ENCODE peak calls at places on chromosomes 1 and 21, in four cellular contexts. B is upper lobe of right lung, V is transverse colon, M is neuronal stem cell. A is an unnamed sample. For H3K4me1 and H3K27me3, the result is how much of the 10 kb centered on the place peaks cover.

GRCh38 chr1:232571523-232571922 is 58.4 kb downstream of the SIPA1L2 start:
- DNase-seq in V (no peak), M (no peak), B (no peak), A (no peak)

GRCh38 chr1:236494586-236495207 is 29.1 kb upstream of the LGALS8 start:
- DNase-seq in M (no peak), V (no peak), B (no peak), A (no peak)

GRCh38 chr1:163914785-163915413 is 593.1 kb downstream of the NUF2 start:
- DNase-seq in B (no peak), M (no peak), V (no peak), A (no peak)

GRCh38 chr1:107110346-107110745 is 30.5 kb upstream of the NTNG1 start:
- DNase-seq in M (no peak), V (no peak), B (no peak), A (no peak)

GRCh38 chr1:18970762-18971161 is 14.3 kb upstream of the IFFO2 start:
- DNase-seq in M (no peak), V (no peak), B (no peak), A (no peak)

GRCh38 chr1:13945856-13946255 is 245.9 kb downstream of the PRDM2 start:
- DNase-seq in M (no peak), V (no peak), B (no peak), A (no peak)

GRCh38 chr1:162136760-162137537 is 67.5 kb downstream of the NOS1AP start:
- DNase-seq in V (no peak), M (no peak), B (no peak), A (no peak)

GRCh38 chr1:2323575-2323974 is 67.8 kb downstream of the MORN1 start:
- DNase-seq in B (no peak), M (no peak), V (no peak), A (no peak)

GRCh38 chr1:97603218-97603617 is 317.6 kb downstream of the DPYD start:
- DNase-seq in M (no peak), V (no peak), B (no peak), A (no peak)

GRCh38 chr1:119611701-119612113 is 36.4 kb downstream of the ZNF697 start:
- DNase-seq in B (peak), V (peak), M (peak), A (no peak)

GRCh38 chr1:163820748-163821147 is 499.0 kb downstream of the NUF2 start:
- DNase-seq in B (no peak), M (no peak), V (no peak), A (no peak)

GRCh38 chr1:212302745-212303383 is 17.7 kb downstream of the PPP2R5A start:
- DNase-seq in B (no peak), M (no peak), V (no peak), A (no peak)

GRCh38 chr1:204418174-204419063 is 6.8 kb upstream of the PPP1R15B start:
- DNase-seq in B (no peak), V (no peak), M (no peak), A (no peak)

GRCh38 chr1:183215936-183216335 is 29.9 kb downstream of the LAMC2 start:
- DNase-seq in M (no peak), V (no peak), B (no peak), A (no peak)

GRCh38 chr1:101147381-101147780 is 89.4 kb upstream of the S1PR1 start:
- DNase-seq in M (no peak), V (no peak), B (no peak), A (no peak)

GRCh38 chr1:60911980-60912692 is 170.2 kb upstream of the NFIA start:
- DNase-seq in V (no peak), B (no peak), M (no peak), A (no peak)
- H3K27ac ChIP-seq in V (no peak), B (no peak), M (no peak), A (no peak)

DNA sequence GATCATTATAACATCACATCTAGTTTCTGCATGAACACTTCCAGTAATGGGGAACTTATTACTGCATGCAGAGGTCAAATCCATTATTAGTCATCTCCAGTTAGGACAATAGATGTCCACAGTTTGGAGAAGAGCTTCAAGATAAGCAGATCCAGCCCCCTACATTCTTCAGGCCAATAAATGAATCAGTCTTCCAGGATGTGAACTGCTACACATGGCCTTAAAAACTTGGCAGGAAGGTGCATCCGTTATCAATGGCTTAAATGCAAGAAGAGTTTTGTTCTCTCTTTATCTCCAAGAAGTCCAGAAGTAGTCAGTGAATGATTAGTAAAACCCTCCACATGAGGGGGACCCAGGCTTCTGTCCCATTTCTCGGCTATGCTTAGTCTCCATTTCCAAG is 70.8 kb downstream of the DMRTA2 start:
- DNase-seq in M (no peak), B (no peak), V (no peak), A (no peak)
- H3K4me1 ChIP-seq in M (under half), B (under half), V (under half), A (under half)

GRCh38 chr1:85047144-85047471 is 1.2 kb downstream of the MCOLN3 start:
- DNase-seq in V (no peak), B (no peak), M (no peak), A (no peak)
- H3K27me3 ChIP-seq in V (half or more), B (under half), M (under half), A (under half)

GRCh38 chr1:111202707-111203623 is 2.5 kb upstream of the DENND2D start:
- DNase-seq in V (no peak), B (no peak), M (no peak), A (no peak)

GRCh38 chr1:111205724-111206070 is 5.3 kb upstream of the DENND2D start:
- DNase-seq in M (no peak), V (no peak), B (no peak), A (no peak)

GRCh38 chr1:111203681-111204210 is 3.3 kb upstream of the DENND2D start:
- DNase-seq in B (peak), M (no peak), V (peak), A (peak)

GRCh38 chr1:111204211-111204883 is 3.9 kb upstream of the DENND2D start:
- DNase-seq in V (peak), B (peak), M (no peak), A (peak)

GRCh38 chr1:111204923-111205723 is 4.7 kb upstream of the DENND2D start:
- DNase-seq in M (no peak), B (no peak), V (no peak), A (no peak)
- H3K27ac ChIP-seq in M (no peak), B (peak), V (peak), A (peak)

DNA sequence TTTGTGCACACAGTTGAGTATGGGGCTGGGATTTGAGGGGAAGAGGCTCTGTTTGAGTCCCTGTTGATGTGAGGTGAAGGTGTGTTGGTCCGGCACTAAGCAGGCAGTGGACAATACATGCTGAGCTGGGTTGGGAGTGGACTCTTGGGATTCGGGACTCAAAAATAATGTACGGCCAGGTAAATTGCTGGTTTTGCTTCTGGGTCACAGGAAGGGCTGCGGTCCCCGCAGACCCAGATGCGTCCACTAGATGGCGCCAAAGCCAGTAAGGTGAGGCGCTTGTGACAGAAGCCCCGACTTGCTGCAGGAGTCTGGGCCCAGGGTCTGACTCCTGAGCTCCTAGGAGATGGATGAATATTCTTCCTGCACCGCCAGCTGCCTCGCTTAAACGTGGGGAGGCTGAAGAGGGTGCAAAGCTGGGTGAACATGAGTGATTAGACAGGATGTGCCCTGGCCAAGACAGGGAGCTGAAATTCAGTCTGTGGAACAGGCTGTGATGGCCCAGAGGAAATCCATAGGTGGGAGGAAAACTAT is 61.4 kb downstream of the ACBD3 start:
- DNase-seq in V (peak), B (peak), M (peak), A (peak)
- H3K4me1 ChIP-seq in V (under half), B (under half), M (under half), A (under half)

GRCh38 chr21:44712203-44713028 is 1.0 kb upstream of the TSPEAR start:
- DNase-seq in B (peak), M (no peak), V (no peak), A (no peak)

GRCh38 chr21:44710294-44710665 is 1.1 kb downstream of the TSPEAR start:
- DNase-seq in M (no peak), B (peak), V (no peak), A (no peak)

GRCh38 chr21:44710756-44711326 is 531 bp downstream of the TSPEAR start:
- DNase-seq in V (no peak), B (peak), M (no peak), A (no peak)

GRCh38 chr21:44713130-44713529 is 1.8 kb upstream of the TSPEAR start:
- DNase-seq in M (no peak), V (no peak), B (peak), A (no peak)

GRCh38 chr21:44711327-44712202 is at the start of gene TSPEAR:
- DNase-seq in M (no peak), B (peak), V (no peak), A (no peak)
- H3K27me3 ChIP-seq in M (half or more), B (half or more), V (half or more), A (under half)

GRCh38 chr1:6157132-6157527 is 23.0 kb downstream of the CHD5 start:
- DNase-seq in B (no peak), V (no peak), M (no peak), A (no peak)
- H3K27ac ChIP-seq in B (no peak), V (no peak), M (no peak), A (no peak)

DNA sequence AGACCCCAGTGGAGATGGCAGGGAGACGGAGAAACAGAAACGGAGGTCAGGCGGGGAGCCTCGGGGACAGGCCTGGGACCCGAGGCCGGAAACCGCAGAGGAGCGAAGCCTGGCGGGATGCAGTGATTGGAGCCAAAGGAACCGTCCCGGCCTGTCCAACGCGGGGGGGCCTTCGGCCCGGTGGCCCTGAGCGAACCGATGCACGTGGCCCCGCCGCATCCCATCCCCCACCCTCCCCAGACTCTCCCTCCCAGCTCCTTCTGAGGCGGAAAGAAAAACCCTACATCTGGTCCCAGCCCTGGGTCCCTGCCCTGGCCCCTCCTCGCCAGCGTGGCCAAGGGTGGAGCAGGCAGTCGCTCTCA is 1.2 kb upstream of the CRABP2 start:
- DNase-seq in V (peak), M (peak), B (no peak), A (no peak)
- H3K4me1 ChIP-seq in V (under half), M (half or more), B (under half), A (under half)

GRCh38 chr1:205592443-205593003 is 39.3 kb downstream of the ELK4 start:
- DNase-seq in M (no peak), V (no peak), B (peak), A (no peak)
- H3K27me3 ChIP-seq in M (under half), V (under half), B (under half), A (under half)